ENCODE peak calls at places on chromosomes 12 and 14, in seven cellular contexts. H is amygdala; K is MV-4-11; Y is T-helper 1 cell; J is stimulated activated CD8-positive, alpha-beta memory T cell treated with anti-CD3 and anti-CD28 coated beads, Interleukin-15, amount 100 ng/mL, for 24 hours; L is EL; M is astrocyte of the cerebellum. Q is an unnamed sample.

GRCh38 chr14:33792387-33793368 is 158.2 kb downstream of the EGLN3 start:
- DNase-seq in H (peak; percentile 72), K (peak; percentile 8), Y (peak; percentile 40), J (peak; percentile 59), L (peak; percentile 77), M (peak; percentile 74), Q (peak; percentile 73)

GRCh38 chr14:69768873-69769272 is 1.9 kb downstream of the SRSF5 start:
- DNase-seq in H (no peak), K (no peak), Y (no peak), J (no peak), L (no peak), M (no peak), Q (no peak)

GRCh38 chr14:63875311-63875710 is 22.5 kb downstream of the SYNE2 start:
- DNase-seq in H (no peak), K (no peak), Y (no peak), J (no peak), L (peak; percentile 47), M (no peak), Q (no peak)

GRCh38 chr12:92055877-92056276 is 89.8 kb downstream of the BTG1 start:
- DNase-seq in H (no peak), K (no peak), Y (peak; percentile 27), J (no peak), L (no peak), M (no peak), Q (no peak)

GRCh38 chr12:54126696-54127537 is 61.9 kb downstream of the SMUG1 start:
- DNase-seq in H (no peak), K (no peak), Y (no peak), J (no peak), L (peak; percentile 63), M (no peak), Q (peak; percentile 73)

GRCh38 chr14:76086636-76087035 is 65.1 kb upstream of the GPATCH2L start:
- DNase-seq in H (peak; percentile 21), K (no peak), Y (no peak), J (no peak), L (no peak), M (no peak), Q (no peak)

GRCh38 chr14:68544150-68544892 is 248.5 kb downstream of the ZFP36L1 start:
- DNase-seq in H (no peak), K (no peak), Y (no peak), J (no peak), L (peak; percentile 97), M (peak; percentile 99), Q (no peak)

GRCh38 chr12:15541996-15542631 is 219.8 kb downstream of the PTPRO start:
- DNase-seq in H (no peak), K (no peak), Y (no peak), J (no peak), L (no peak), M (no peak), Q (no peak)

GRCh38 chr12:46524778-46525177 is 152.2 kb upstream of the SLC38A2 start:
- DNase-seq in H (no peak), K (no peak), Y (no peak), J (no peak), L (peak; percentile 76), M (peak; percentile 46), Q (peak; percentile 28)